ENCODE peak calls at places on chromosomes 2 and 18, in seven cellular contexts. B is adrenal gland, O is heart left ventricle, R is K562, A is GM12892, P is ovary, I is prostate gland. S is an unnamed sample.

GRCh38 chr18:9825571-9826073 is 60.2 kb upstream of the TXNDC2 start:
- DNase-seq in B (peak; percentile 86), O (no peak), R (peak; percentile 42), A (no peak), P (no peak), I (peak; percentile 71), S (peak; percentile 65)

GRCh38 chr2:194452504-194452903 is 1204.5 kb upstream of the SLC39A10 start:
- DNase-seq in B (no peak), O (no peak), R (no peak), A (no peak), P (no peak), I (no peak), S (no peak)

GRCh38 chr2:96947949-96948348 is 38.4 kb downstream of the FAM178B start:
- DNase-seq in B (no peak), O (no peak), R (no peak), A (no peak), P (no peak), I (no peak), S (no peak)

GRCh38 chr2:184261331-184261730 is 337.0 kb upstream of the ZNF804A start:
- DNase-seq in B (no peak), O (no peak), R (no peak), A (no peak), P (no peak), I (no peak), S (no peak)

GRCh38 chr2:69695850-69696216 is 46.1 kb upstream of the ANXA4 start:
- DNase-seq in B (no peak), O (no peak), R (no peak), A (no peak), P (no peak), I (no peak), S (no peak)

GRCh38 chr2:70902067-70902442 is 33.6 kb upstream of the ATP6V1B1 start:
- DNase-seq in B (no peak), O (no peak), R (no peak), A (no peak), P (no peak), I (no peak), S (no peak)

GRCh38 chr2:80573950-80574349 is 269.4 kb upstream of the LRRTM1 start:
- DNase-seq in B (no peak), O (no peak), R (no peak), A (no peak), P (no peak), I (no peak), S (no peak)

GRCh38 chr18:1104265-1104792 is 199.7 kb downstream of the ADCYAP1 start:
- DNase-seq in B (no peak), O (no peak), R (no peak), A (no peak), P (no peak), I (no peak), S (no peak)

GRCh38 chr2:207621640-207622039 is 3.6 kb downstream of the METTL21A start:
- DNase-seq in B (no peak), O (no peak), R (no peak), A (no peak), P (no peak), I (no peak), S (no peak)

GRCh38 chr2:96769816-96770215 is 9.1 kb downstream of the CNNM4 start:
- DNase-seq in B (peak; percentile 82), O (peak; percentile 69), R (no peak), A (no peak), P (no peak), I (peak; percentile 87), S (no peak)

GRCh38 chr18:23752796-23753195 is 63.5 kb downstream of the LAMA3 start:
- DNase-seq in B (no peak), O (no peak), R (no peak), A (no peak), P (no peak), I (no peak), S (no peak)

GRCh38 chr18:45664824-45665763 is 49.8 kb downstream of the SLC14A2 start:
- DNase-seq in B (peak; percentile 86), O (peak; percentile 42), R (peak; percentile 55), A (no peak), P (peak; percentile 47), I (peak; percentile 47), S (peak; percentile 51)

GRCh38 chr18:36127866-36128845 is 984 bp downstream of the SLC39A6 start:
- DNase-seq in B (no peak), O (peak; percentile 29), R (peak; percentile 39), A (no peak), P (no peak), I (peak; percentile 34), S (no peak)

GRCh38 chr2:120013569-120014223 is 819 bp downstream of the EPB41L5 start:
- DNase-seq in B (peak; percentile 60), O (no peak), R (no peak), A (no peak), P (no peak), I (peak; percentile 32), S (no peak)

GRCh38 chr2:127664895-127665225 is 10.5 kb downstream of the LIMS2 start:
- DNase-seq in B (no peak), O (no peak), R (no peak), A (no peak), P (no peak), I (no peak), S (no peak)

GRCh38 chr18:51098082-51098481 is 68.1 kb downstream of the SMAD4 start:
- DNase-seq in B (no peak), O (no peak), R (no peak), A (no peak), P (no peak), I (no peak), S (no peak)

GRCh38 chr18:78776151-78776550 is 203.5 kb upstream of the SALL3 start:
- DNase-seq in B (peak; percentile 14), O (no peak), R (no peak), A (no peak), P (no peak), I (no peak), S (no peak)

GRCh38 chr2:135052997-135053474 is 944 bp downstream of the RAB3GAP1 start:
- DNase-seq in B (no peak), O (no peak), R (no peak), A (no peak), P (no peak), I (no peak), S (no peak)

GRCh38 chr2:212480447-212480846 is 58.2 kb downstream of the ERBB4 start:
- DNase-seq in B (no peak), O (no peak), R (no peak), A (no peak), P (no peak), I (no peak), S (no peak)

GRCh38 chr2:241746084-241746483 is 11.7 kb downstream of the D2HGDH start:
- DNase-seq in B (no peak), O (no peak), R (no peak), A (no peak), P (no peak), I (no peak), S (no peak)

GRCh38 chr2:230956827-230957755 is 32.0 kb upstream of the GPR55 start:
- DNase-seq in B (peak; percentile 61), O (no peak), R (peak; percentile 19), A (no peak), P (peak; percentile 57), I (peak; percentile 22), S (peak; percentile 73)
- TF ChIP-seq POLR2A in B (no peak), O (no peak), R (no peak), A (peak; percentile 92), P (no peak), I (no peak), S (no peak)

GRCh38 chr18:55337908-55338521 is 250.0 kb downstream of the TCF4 start:
- DNase-seq in B (peak; percentile 67), O (peak; percentile 33), R (no peak), A (no peak), P (no peak), I (no peak), S (no peak)
- TF ChIP-seq POLR2A in B (no peak), O (no peak), R (no peak), A (no peak), P (no peak), I (no peak), S (no peak)

GRCh38 chr2:190881480-190882326 is 1.1 kb downstream of the GLS start:
- DNase-seq in B (peak; percentile 86), O (peak; percentile 72), R (peak; percentile 32), A (peak; percentile 26), P (peak; percentile 73), I (peak; percentile 40), S (peak; percentile 77)
- TF ChIP-seq POLR2A in B (peak; percentile 11), O (no peak), R (peak; percentile 76), A (peak; percentile 81), P (no peak), I (no peak), S (peak; percentile 18)

GRCh38 chr2:233266481-233266880 is 15.0 kb downstream of the ATG16L1 start:
- DNase-seq in B (no peak), O (no peak), R (no peak), A (no peak), P (no peak), I (no peak), S (no peak)

GRCh38 chr2:233264667-233265066 is 13.2 kb downstream of the ATG16L1 start:
- DNase-seq in B (no peak), O (no peak), R (no peak), A (no peak), P (no peak), I (no peak), S (no peak)

GRCh38 chr2:233265899-233266431 is 14.5 kb downstream of the ATG16L1 start:
- DNase-seq in B (no peak), O (no peak), R (no peak), A (no peak), P (no peak), I (no peak), S (no peak)

GRCh38 chr2:233270366-233270765 is 18.9 kb downstream of the ATG16L1 start:
- DNase-seq in B (no peak), O (no peak), R (no peak), A (no peak), P (no peak), I (no peak), S (no peak)

DNA sequence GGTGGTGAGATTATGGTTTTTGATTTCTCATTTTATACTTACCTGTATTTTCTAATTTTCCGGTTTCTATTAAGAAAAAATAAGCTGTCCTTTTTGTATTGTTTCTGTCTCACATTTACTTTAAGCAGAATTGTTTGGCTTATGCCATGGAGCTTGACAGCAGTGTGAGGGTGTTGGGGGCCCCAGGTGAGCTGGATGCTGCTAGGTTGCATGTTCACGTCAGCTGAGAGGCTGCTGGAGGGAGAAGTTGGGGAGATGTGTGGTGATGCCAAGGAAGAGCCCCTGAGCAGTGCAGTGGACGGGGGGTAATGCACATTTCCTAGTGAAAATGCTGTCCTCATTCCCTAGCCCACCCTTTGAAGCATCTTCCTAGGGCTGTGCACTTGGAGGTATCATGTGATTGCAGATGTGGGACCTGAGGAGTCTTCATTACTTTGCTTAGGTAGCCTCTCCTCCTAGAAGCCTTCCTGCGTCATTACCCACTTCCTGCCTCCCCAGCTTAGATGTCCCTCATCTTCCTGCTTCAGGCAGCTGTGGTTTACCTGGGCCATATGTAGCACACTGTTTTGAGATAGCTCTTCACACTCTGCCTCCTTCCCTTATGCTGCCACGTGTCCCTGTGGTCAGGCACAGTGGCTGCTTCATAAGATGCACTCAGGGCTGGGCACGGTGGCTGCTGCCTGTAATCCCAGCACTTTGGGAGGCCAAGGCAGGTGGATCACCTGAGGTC is 16.2 kb downstream of the ATG16L1 start:
- DNase-seq in B (no peak), O (peak; percentile 25), R (no peak), A (no peak), P (no peak), I (no peak), S (no peak)
- TF ChIP-seq POLR2A in B (no peak), O (no peak), R (no peak), A (peak; percentile 53), P (no peak), I (no peak), S (no peak)

S was measured in A549.